ENCODE peak calls at places on chromosome 2, in nine cellular contexts. T, E, F, I, D, G, Z, O and B are unnamed samples.

GRCh38 chr2:173008786-173009185 is 66.9 kb upstream of the MAP3K20 start:
- DNase-seq in D (no peak), O (peak), E (no peak), T (no peak), G (no peak), Z (no peak), I (no peak), F (no peak), B (no peak)

GRCh38 chr2:201263774-201264173 is 3.4 kb downstream of the CASP8 start:
- DNase-seq in T (no peak), Z (no peak), F (no peak), G (no peak), I (no peak), E (no peak), D (no peak), O (no peak), B (no peak)

GRCh38 chr2:232502901-232503791 is 15.5 kb upstream of the ECEL1 start:
- DNase-seq in I (peak), F (no peak), E (no peak), O (peak), G (peak), Z (peak), D (peak), T (peak), B (no peak)

GRCh38 chr2:190679813-190680591 is 31.1 kb downstream of the NAB1 start:
- DNase-seq in I (peak), O (peak), E (peak), F (peak), T (peak), Z (peak), G (peak), D (peak), B (peak)

GRCh38 chr2:150911766-150912280 is 349.8 kb downstream of the RBM43 start:
- DNase-seq in G (no peak), T (peak), O (no peak), D (no peak), F (peak), I (no peak), Z (peak), E (peak), B (no peak)

GRCh38 chr2:101307950-101308431 is 510 bp downstream of the RNF149 start:
- DNase-seq in G (peak), I (no peak), T (peak), Z (peak), O (peak), E (peak), D (no peak), F (peak), B (no peak)

GRCh38 chr2:203908344-203909185 is 28.0 kb upstream of the ICOS start:
- DNase-seq in I (no peak), T (no peak), G (no peak), F (no peak), E (no peak), D (no peak), O (no peak), Z (no peak), B (no peak)

GRCh38 chr2:96542357-96542977 is 5.9 kb downstream of the ARID5A start:
- DNase-seq in G (no peak), O (no peak), T (no peak), D (no peak), E (no peak), I (peak), F (no peak), Z (no peak), B (no peak)

GRCh38 chr2:161915121-161915520 is 158.9 kb downstream of the DPP4 start:
- DNase-seq in F (peak), T (peak), E (peak), G (no peak), Z (peak), I (no peak), D (no peak), O (no peak), B (no peak)

GRCh38 chr2:101306410-101306809 is 2.1 kb downstream of the RNF149 start:
- DNase-seq in E (no peak), G (no peak), T (no peak), O (no peak), Z (no peak), I (peak), F (no peak), D (no peak), B (no peak)

GRCh38 chr2:28445448-28446258 is 50.2 kb upstream of the PLB1 start:
- DNase-seq in F (peak), G (no peak), O (no peak), T (peak), Z (peak), E (peak), I (peak), D (no peak), B (peak)

GRCh38 chr2:237218756-237219155 is 133.1 kb downstream of the COPS8 start:
- DNase-seq in E (no peak), G (no peak), T (no peak), O (no peak), I (no peak), Z (peak), D (no peak), F (no peak), B (no peak)

GRCh38 chr2:11799826-11800225 is 53.4 kb downstream of the LPIN1 start:
- DNase-seq in D (no peak), I (peak), O (no peak), T (no peak), G (no peak), F (no peak), Z (no peak), E (no peak), B (no peak)

GRCh38 chr2:148552675-148553331 is 91.7 kb upstream of the EPC2 start:
- DNase-seq in D (peak), I (no peak), T (no peak), E (peak), G (no peak), Z (peak), F (no peak), O (peak), B (no peak)

GRCh38 chr2:115739574-115739973 is 1297.1 kb downstream of the DPP10 start:
- DNase-seq in F (no peak), D (no peak), I (no peak), O (peak), E (no peak), G (no peak), T (peak), Z (no peak), B (no peak)

GRCh38 chr2:71880846-71881610 is 266.6 kb downstream of the CYP26B1 start:
- DNase-seq in I (peak), O (no peak), E (peak), D (no peak), Z (peak), G (no peak), T (no peak), F (peak), B (no peak)

GRCh38 chr2:20145497-20146193 is 79.3 kb downstream of the SDC1 start:
- DNase-seq in D (no peak), O (peak), E (no peak), G (no peak), F (no peak), T (peak), Z (no peak), I (no peak), B (no peak)

GRCh38 chr2:67879586-67880290 is 183.1 kb downstream of the C1D start:
- DNase-seq in D (no peak), F (peak), T (no peak), Z (peak), G (no peak), I (no peak), E (peak), O (peak), B (no peak)

GRCh38 chr2:177148477-177149154 is 64.0 kb upstream of the HNRNPA3 start:
- DNase-seq in O (peak), F (peak), D (peak), T (peak), I (peak), E (peak), G (peak), Z (peak), B (peak)

GRCh38 chr2:96867756-96868554 is 1.9 kb downstream of the SEMA4C start:
- DNase-seq in Z (peak), D (peak), F (no peak), T (peak), E (peak), G (no peak), I (no peak), O (peak), B (no peak)

GRCh38 chr2:33873206-33873605 is 274.1 kb upstream of the FAM98A start:
- DNase-seq in D (no peak), F (no peak), I (no peak), O (no peak), Z (no peak), T (no peak), G (no peak), E (no peak), B (no peak)

GRCh38 chr2:99512081-99512480 is 22.3 kb upstream of the REV1 start:
- DNase-seq in T (no peak), I (no peak), D (no peak), F (no peak), Z (no peak), G (no peak), O (no peak), E (no peak), B (no peak)

GRCh38 chr2:167941604-167942003 is 305.8 kb downstream of the STK39 start:
- DNase-seq in F (no peak), T (no peak), Z (no peak), I (no peak), E (no peak), G (no peak), D (no peak), O (no peak), B (no peak)

GRCh38 chr2:70767699-70768584 is at the start of gene ADD2:
- DNase-seq in T (peak), O (peak), E (peak), I (peak), D (peak), F (peak), Z (peak), G (peak), B (no peak)

GRCh38 chr2:16140771-16141640 is 200.7 kb downstream of the MYCN start:
- DNase-seq in I (no peak), D (no peak), T (no peak), F (peak), O (no peak), G (no peak), E (no peak), Z (no peak), B (no peak)

GRCh38 chr2:13193900-13194299 is 477.2 kb downstream of the TRIB2 start:
- DNase-seq in G (no peak), I (no peak), O (peak), E (peak), D (no peak), F (peak), T (peak), Z (peak), B (no peak)

GRCh38 chr2:127182626-127183458 is 37.3 kb downstream of the CYP27C1 start:
- DNase-seq in Z (no peak), G (no peak), F (no peak), T (no peak), I (no peak), D (no peak), E (no peak), O (no peak), B (no peak)

GRCh38 chr2:127044977-127045654 is 61.8 kb downstream of the BIN1 start:
- DNase-seq in F (no peak), T (no peak), I (peak), E (no peak), Z (peak), D (no peak), O (no peak), G (no peak), B (no peak)

GRCh38 chr2:42752299-42752698 is 11.6 kb downstream of the OXER1 start:
- DNase-seq in I (no peak), E (no peak), T (no peak), Z (no peak), D (no peak), G (no peak), O (no peak), F (no peak), B (no peak)

GRCh38 chr2:33655626-33656025 is 56.5 kb upstream of the FAM98A start:
- DNase-seq in O (no peak), T (no peak), F (peak), E (no peak), G (no peak), I (no peak), D (no peak), Z (no peak), B (no peak)

GRCh38 chr2:164979113-164979512 is 23.8 kb upstream of the SLC38A11 start:
- DNase-seq in T (peak), D (no peak), E (no peak), Z (no peak), F (no peak), O (no peak), I (no peak), G (no peak), B (no peak)

GRCh38 chr2:68589963-68590362 is 53.4 kb upstream of the PROKR1 start:
- DNase-seq in I (no peak), O (no peak), D (no peak), F (no peak), G (no peak), Z (no peak), T (no peak), E (peak), B (no peak)

GRCh38 chr2:144004742-144005141 is 515.2 kb downstream of the ZEB2 start:
- DNase-seq in O (peak), T (peak), D (no peak), I (no peak), E (no peak), F (no peak), Z (no peak), G (no peak), B (no peak)

GRCh38 chr2:144357623-144358400 is 162.1 kb downstream of the ZEB2 start:
- DNase-seq in I (no peak), D (no peak), E (peak), T (peak), F (peak), G (no peak), Z (peak), O (no peak), B (no peak)

GRCh38 chr2:232898592-232899541 is 28.8 kb downstream of the SNORC start:
- DNase-seq in O (no peak), D (no peak), E (peak), G (no peak), T (no peak), Z (peak), F (no peak), I (peak), B (no peak)

GRCh38 chr2:70645733-70646420 is 92.3 kb upstream of the TGFA start:
- DNase-seq in F (peak), D (no peak), E (no peak), I (no peak), G (no peak), O (peak), T (peak), Z (peak), B (no peak)

GRCh38 chr2:5022056-5022455 is 670.1 kb upstream of the SOX11 start:
- DNase-seq in O (no peak), F (no peak), I (no peak), G (no peak), Z (no peak), T (no peak), D (no peak), E (no peak), B (no peak)